ENCODE peak calls at places on chromosomes 13 and 19, in nine cellular contexts. N is sciatic nerve; T is ecto neural progenitor cell; P is activated gamma-delta T cell treated with Interleukin-2 at 50 U/mL for 16 hours; D is left cardiac atrium; W is body of pancreas; I is stimulated activated CD8-positive, alpha-beta memory T cell treated with anti-CD3 and anti-CD28 coated beads, Interleukin-7, amount 100 ng/mL, for 4 hours; K is fibroblast of the conjunctiva; A is NCI-H2171. U is an unnamed sample.

GRCh38 chr19:9865732-9866627 is 30.9 kb downstream of the PIN1 start:
- DNase-seq in I (no peak), N (no peak), A (peak), D (no peak), P (peak), W (no peak), K (no peak), T (no peak), U (no peak)

GRCh38 chr19:19591133-19591825 is 27.2 kb downstream of the PBX4 start:
- DNase-seq in N (no peak), W (peak), I (peak), A (no peak), P (peak), D (no peak), T (no peak), K (peak), U (peak)

GRCh38 chr13:72652681-72653080 is 74.7 kb downstream of the MZT1 start:
- DNase-seq in I (no peak), P (no peak), A (no peak), W (no peak), N (no peak), T (no peak), D (no peak), K (no peak), U (no peak)

GRCh38 chr13:96967248-96967745 is 27.0 kb downstream of the OXGR1 start:
- DNase-seq in A (no peak), P (no peak), I (no peak), K (no peak), W (no peak), T (no peak), D (no peak), N (no peak), U (no peak)

GRCh38 chr13:31015207-31015606 is 82.8 kb downstream of the TEX26 start:
- DNase-seq in P (no peak), I (no peak), T (no peak), A (no peak), K (no peak), N (no peak), W (no peak), D (no peak), U (no peak)

GRCh38 chr13:24270639-24271131 is 38.7 kb upstream of the C1QTNF9 start:
- DNase-seq in I (peak), T (no peak), P (peak), A (no peak), K (no peak), N (peak), D (peak), W (peak), U (peak)

GRCh38 chr13:39765801-39766463 is 110.5 kb downstream of the COG6 start:
- DNase-seq in P (no peak), D (peak), W (no peak), N (peak), I (no peak), A (peak), K (no peak), T (no peak), U (peak)

GRCh38 chr13:49248433-49249002 is 793 bp downstream of the CDADC1 start:
- DNase-seq in K (no peak), N (no peak), I (no peak), P (no peak), T (no peak), A (no peak), D (no peak), W (no peak), U (no peak)

GRCh38 chr19:12913011-12913561 is 6.0 kb downstream of the SYCE2 start:
- DNase-seq in I (no peak), K (peak), N (peak), T (peak), W (peak), P (no peak), D (peak), A (peak), U (no peak)

GRCh38 chr19:29533578-29534544 is 8.1 kb downstream of the VSTM2B start:
- DNase-seq in N (peak), D (no peak), A (no peak), I (no peak), W (peak), T (peak), P (no peak), K (no peak), U (no peak)

GRCh38 chr19:6252066-6252465 is 27.7 kb downstream of the MLLT1 start:
- DNase-seq in P (no peak), A (no peak), K (no peak), T (no peak), I (no peak), N (no peak), W (no peak), D (no peak), U (no peak)

GRCh38 chr13:65911546-65912193 is 1318.5 kb downstream of the PCDH9 start:
- DNase-seq in D (no peak), P (no peak), W (no peak), A (no peak), T (no peak), N (no peak), K (no peak), I (no peak), U (no peak)

GRCh38 chr13:75495938-75496337 is 14.0 kb upstream of the TBC1D4 start:
- DNase-seq in K (no peak), T (no peak), P (no peak), D (no peak), A (no peak), N (no peak), I (no peak), W (no peak), U (no peak)

GRCh38 chr13:88602786-88603777 is 931.9 kb downstream of the SLITRK5 start:
- DNase-seq in D (no peak), T (no peak), K (no peak), W (no peak), I (no peak), P (no peak), N (no peak), A (no peak), U (no peak)

GRCh38 chr13:42786696-42787095 is 5.3 kb downstream of the FAM216B start:
- DNase-seq in T (no peak), D (no peak), N (no peak), K (no peak), I (no peak), A (no peak), W (no peak), P (no peak), U (no peak)

GRCh38 chr19:36489920-36490415 is 607 bp upstream of the ZNF566 start:
- DNase-seq in N (no peak), A (peak), I (peak), T (no peak), K (peak), P (peak), D (peak), W (peak), U (peak)

GRCh38 chr13:28181413-28181812 is 43.1 kb downstream of the PAN3 start:
- DNase-seq in K (no peak), A (no peak), D (no peak), P (no peak), N (no peak), W (no peak), I (no peak), T (no peak), U (no peak)

GRCh38 chr13:75368167-75368566 is 113.8 kb downstream of the TBC1D4 start:
- DNase-seq in T (no peak), W (no peak), I (no peak), K (peak), A (no peak), N (no peak), D (peak), P (no peak), U (no peak)

GRCh38 chr13:113596321-113597200 is 12.0 kb downstream of the TFDP1 start:
- DNase-seq in W (peak), I (no peak), D (no peak), K (no peak), T (peak), A (no peak), P (no peak), N (peak), U (no peak)

GRCh38 chr19:47032171-47032811 is 12.7 kb downstream of the NPAS1 start:
- DNase-seq in A (peak), I (peak), D (no peak), T (peak), P (peak), W (peak), K (no peak), N (no peak), U (peak)

GRCh38 chr13:107675847-107676550 is 539.3 kb downstream of the LIG4 start:
- DNase-seq in A (no peak), P (no peak), K (no peak), N (no peak), D (no peak), W (no peak), I (no peak), T (no peak), U (no peak)

GRCh38 chr19:7227735-7228134 is 66.5 kb downstream of the INSR start:
- DNase-seq in W (no peak), N (no peak), A (no peak), K (no peak), P (no peak), D (no peak), I (no peak), T (no peak), U (no peak)

GRCh38 chr19:44611812-44612295 is 1.5 kb upstream of the IGSF23 start:
- DNase-seq in I (no peak), K (no peak), D (no peak), T (no peak), P (no peak), A (no peak), W (no peak), N (no peak), U (no peak)

GRCh38 chr13:113157206-113157928 is 1.1 kb upstream of the PROZ start:
- DNase-seq in A (no peak), K (no peak), I (no peak), P (no peak), D (no peak), W (no peak), N (no peak), T (peak), U (no peak)

GRCh38 chr13:27923794-27924528 is 4.2 kb downstream of the PDX1 start:
- DNase-seq in I (no peak), D (no peak), W (peak), K (no peak), P (no peak), N (no peak), A (no peak), T (peak), U (no peak)

GRCh38 chr19:10043286-10043927 is 30.1 kb downstream of the RDH8 start:
- DNase-seq in W (no peak), P (no peak), A (peak), N (no peak), K (no peak), T (no peak), D (no peak), I (no peak), U (no peak)